ENCODE peak calls at places on chromosomes 11 and 22, in six cellular contexts. Q is mammary epithelial cell; J is heart left ventricle; D is CD4-positive, alpha-beta T cell; U is CD4-positive, CD25-positive, alpha-beta regulatory T cell; N is aorta. P is an unnamed sample. For H3K9me3, the result is how much of the 10 kb centered on the place peaks cover.

GRCh38 chr11:120219157-120219934 is 8.5 kb downstream of the OAF start:
- DNase-seq in Q (no peak), J (peak), D (no peak), N (no peak), U (no peak), P (no peak)

GRCh38 chr11:9203715-9204311 is 61.3 kb downstream of the DENND5A start:
- DNase-seq in N (no peak), D (peak), Q (no peak), J (peak), U (peak), P (no peak)

GRCh38 chr22:25453557-25453956 is 110.9 kb upstream of the GRK3 start:
- DNase-seq in Q (no peak), U (no peak), N (no peak), J (no peak), D (no peak), P (no peak)

GRCh38 chr22:26608129-26608528 is 9.7 kb downstream of the CRYBB1 start:
- DNase-seq in D (no peak), N (no peak), Q (no peak), U (no peak), J (no peak), P (no peak)

GRCh38 chr11:61075891-61076290 is 26.4 kb upstream of the CD5 start:
- DNase-seq in D (no peak), Q (peak), J (no peak), U (no peak), N (no peak), P (no peak)

GRCh38 chr11:86219291-86220193 is 25.0 kb upstream of the EED start:
- DNase-seq in J (no peak), Q (no peak), N (no peak), D (no peak), U (no peak), P (no peak)

GRCh38 chr22:42269407-42270177 is 861 bp downstream of the TCF20 start:
- DNase-seq in J (peak), D (peak), N (peak), Q (peak), U (peak), P (peak)

GRCh38 chr11:44626645-44627044 is 61.2 kb downstream of the CD82 start:
- DNase-seq in Q (no peak), J (no peak), U (no peak), N (no peak), D (no peak), P (no peak)

GRCh38 chr11:47257518-47258316 is at the start of gene NR1H3:
- DNase-seq in D (no peak), U (no peak), N (peak), Q (peak), J (peak), P (no peak)

GRCh38 chr11:102359372-102359771 is 12.4 kb downstream of the BIRC2 start:
- DNase-seq in J (no peak), N (no peak), U (no peak), D (no peak), Q (no peak), P (no peak)

GRCh38 chr11:113874920-113875413 is 405 bp downstream of the USP28 start:
- DNase-seq in N (no peak), Q (peak), J (no peak), D (no peak), U (peak), P (no peak)

GRCh38 chr11:78160557-78160956 is 21.1 kb upstream of the ALG8 start:
- DNase-seq in D (no peak), U (no peak), N (no peak), J (no peak), Q (no peak), P (no peak)

GRCh38 chr11:110301032-110301431 is 4.6 kb upstream of the RDX start:
- DNase-seq in Q (no peak), N (no peak), U (no peak), J (no peak), D (no peak), P (no peak)

GRCh38 chr11:82547163-82547560 is 186.5 kb downstream of the FAM181B start:
- DNase-seq in J (no peak), U (no peak), N (no peak), Q (no peak), D (no peak), P (no peak)

GRCh38 chr11:88398372-88399140 is 61.0 kb upstream of the CTSC start:
- DNase-seq in U (no peak), N (no peak), D (no peak), J (no peak), Q (peak), P (no peak)

GRCh38 chr11:94731921-94732601 is 36.1 kb upstream of the AMOTL1 start:
- DNase-seq in D (no peak), N (no peak), Q (peak), J (no peak), U (no peak), P (no peak)

GRCh38 chr11:73229321-73230275 is 11.5 kb downstream of the P2RY2 start:
- DNase-seq in U (no peak), J (peak), D (no peak), Q (no peak), N (peak), P (no peak)

GRCh38 chr11:33723238-33723881 is 12.9 kb downstream of the CD59 start:
- DNase-seq in D (no peak), J (peak), Q (peak), N (no peak), U (no peak), P (no peak)

GRCh38 chr11:63847363-63847762 is 8.5 kb downstream of the MARK2 start:
- DNase-seq in Q (peak), J (no peak), N (peak), U (no peak), D (no peak), P (no peak)

GRCh38 chr11:47327025-47327424 is 25.5 kb downstream of the MYBPC3 start:
- DNase-seq in J (peak), N (peak), Q (no peak), U (no peak), D (no peak), P (no peak)

GRCh38 chr11:8826145-8826786 is 84.7 kb upstream of the AKIP1 start:
- DNase-seq in U (no peak), D (no peak), Q (no peak), N (no peak), J (peak), P (no peak)

GRCh38 chr22:17727244-17727892 is 46.9 kb downstream of the BID start:
- DNase-seq in D (no peak), Q (no peak), U (no peak), J (no peak), N (no peak), P (no peak)

GRCh38 chr22:23838686-23839468 is at the start of gene DERL3:
- DNase-seq in N (peak), J (peak), Q (peak), D (peak), U (peak), P (peak)

GRCh38 chr22:36816338-36816634 is 549 bp downstream of the PVALB start:
- DNase-seq in Q (no peak), U (no peak), D (no peak), J (no peak), N (no peak), P (no peak)

GRCh38 chr11:60872124-60872951 is 5.0 kb downstream of the ZP1 start:
- DNase-seq in N (no peak), U (no peak), D (no peak), Q (no peak), J (peak), P (no peak)

GRCh38 chr11:44617671-44618461 is 52.4 kb downstream of the CD82 start:
- DNase-seq in U (no peak), D (no peak), Q (no peak), J (no peak), N (peak), P (peak)

GRCh38 chr11:85718126-85718943 is 32.3 kb upstream of the CCDC89 start:
- DNase-seq in J (no peak), N (no peak), Q (no peak), D (no peak), U (no peak), P (no peak)

GRCh38 chr22:33829549-33830280 is 90.6 kb downstream of the LARGE1 start:
- DNase-seq in D (no peak), N (no peak), U (no peak), J (no peak), Q (no peak), P (no peak)

GRCh38 chr11:107218123-107219084 is 200.1 kb upstream of the GUCY1A2 start:
- DNase-seq in D (no peak), J (no peak), U (no peak), Q (no peak), N (no peak), P (no peak)

GRCh38 chr22:33853200-33854097 is 66.8 kb downstream of the LARGE1 start:
- DNase-seq in N (peak), Q (peak), D (no peak), J (peak), U (peak), P (no peak)

GRCh38 chr11:111960916-111961315 is 23.8 kb downstream of the DIXDC1 start:
- DNase-seq in N (no peak), Q (peak), U (no peak), J (no peak), D (no peak), P (no peak)

GRCh38 chr22:49368221-49368975 is 459.3 kb downstream of the BRD1 start:
- DNase-seq in N (peak), Q (no peak), D (no peak), J (no peak), U (no peak), P (no peak)

GRCh38 chr22:49370841-49371301 is 456.8 kb downstream of the BRD1 start:
- DNase-seq in D (no peak), U (no peak), J (no peak), Q (no peak), N (peak), P (no peak)

GRCh38 chr22:49369726-49370717 is 457.7 kb downstream of the BRD1 start:
- DNase-seq in J (no peak), N (peak), U (no peak), Q (no peak), D (no peak), P (no peak)

GRCh38 chr22:49367016-49367697 is 460.5 kb downstream of the BRD1 start:
- DNase-seq in U (no peak), Q (no peak), N (peak), J (no peak), D (no peak), P (no peak)

GRCh38 chr22:49368976-49369725 is 458.5 kb downstream of the BRD1 start:
- DNase-seq in Q (no peak), U (no peak), N (peak), D (no peak), J (no peak), P (no peak)
- H3K9me3 ChIP-seq in Q (half or more), U (under half), N (under half), D (under half), J (under half), P (under half)

GRCh38 chr11:31808268-31808667 is 2.9 kb downstream of the PAX6 start:
- DNase-seq in N (no peak), J (no peak), U (no peak), Q (no peak), D (no peak), P (no peak)
- H3K9me3 ChIP-seq in N (under half), J (under half), U (under half), Q (under half), D (under half), P (under half)

GRCh38 chr11:2645779-2646118 is 54.0 kb downstream of the KCNQ1OT1 start:
- DNase-seq in Q (no peak), J (no peak), U (no peak), N (no peak), D (no peak), P (no peak)

GRCh38 chr11:2647167-2647566 is 52.6 kb downstream of the KCNQ1OT1 start:
- DNase-seq in J (no peak), N (no peak), U (no peak), Q (no peak), D (no peak), P (no peak)

GRCh38 chr11:2641623-2642022 is 58.2 kb downstream of the KCNQ1OT1 start:
- DNase-seq in N (no peak), D (no peak), U (no peak), Q (no peak), J (no peak), P (no peak)

GRCh38 chr11:2644844-2645778 is 54.7 kb downstream of the KCNQ1OT1 start:
- DNase-seq in D (no peak), N (no peak), Q (no peak), U (no peak), J (no peak), P (no peak)

DNA sequence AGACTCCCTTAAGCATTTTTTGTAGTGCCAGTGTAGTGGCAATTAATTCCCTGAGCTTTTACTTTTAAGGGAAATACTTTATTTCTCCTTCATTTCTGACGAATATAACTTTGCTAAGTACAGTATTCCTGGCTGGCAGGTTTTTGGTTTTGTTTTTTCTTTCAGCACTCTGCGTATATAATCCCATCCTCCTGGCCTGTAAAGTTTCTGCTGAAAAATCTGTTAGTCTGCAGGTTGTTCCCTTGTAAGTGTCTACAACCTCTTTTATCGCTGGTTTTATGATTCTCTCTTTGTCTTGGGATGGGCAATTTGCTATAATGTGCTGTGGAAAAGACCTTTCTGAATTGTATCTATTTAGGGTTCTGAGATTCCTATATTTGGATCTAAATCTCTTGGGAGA is 56.0 kb downstream of the KCNQ1OT1 start:
- DNase-seq in D (no peak), U (no peak), J (no peak), Q (no peak), N (no peak), P (no peak)
- H3K9me3 ChIP-seq in D (half or more), U (under half), J (half or more), Q (under half), N (under half), P (under half)

GRCh38 chr11:100484948-100485347 is 202.1 kb upstream of the ARHGAP42 start:
- DNase-seq in N (no peak), U (no peak), D (no peak), J (no peak), Q (peak), P (no peak)
- H3K9me3 ChIP-seq in N (under half), U (under half), D (under half), J (under half), Q (under half), P (under half)

DNA sequence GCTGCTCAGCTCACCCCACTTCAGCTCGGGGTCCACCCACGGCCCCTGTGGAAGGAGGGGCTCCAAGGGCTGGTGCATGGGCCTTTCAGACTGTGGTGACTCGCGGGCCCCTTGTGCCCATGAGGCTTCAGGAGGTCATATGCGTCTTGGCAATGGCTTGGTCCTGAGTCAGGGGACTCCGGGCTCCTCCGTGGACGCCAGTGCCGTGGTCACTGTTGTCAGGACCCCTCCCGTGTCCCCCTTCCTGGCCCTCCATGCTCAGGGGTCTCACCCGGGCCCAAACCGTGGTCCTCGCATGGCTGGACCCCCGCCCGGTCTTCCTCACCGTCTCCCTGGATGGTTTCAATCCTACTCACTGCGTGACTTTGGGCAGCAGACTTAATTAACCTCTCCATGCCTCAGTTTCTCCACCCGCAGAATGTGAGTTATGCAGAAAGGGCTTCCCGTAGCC is 436.4 kb downstream of the TBC1D22A start:
- DNase-seq in J (no peak), U (no peak), N (peak), D (no peak), Q (no peak), P (no peak)
- H3K9me3 ChIP-seq in J (under half), U (under half), N (under half), D (under half), Q (under half), P (under half)

GRCh38 chr22:10780281-10780680 is 4747.7 kb upstream of the OR11H1 start:
- DNase-seq in U (no peak), Q (no peak), N (peak), D (no peak), J (no peak), P (no peak)

GRCh38 chr22:10781571-10782403 is 4746.2 kb upstream of the OR11H1 start:
- DNase-seq in D (no peak), Q (no peak), U (no peak), N (peak), J (no peak), P (no peak)

GRCh38 chr22:10778296-10778814 is 4749.6 kb upstream of the OR11H1 start:
- DNase-seq in N (no peak), J (no peak), U (no peak), Q (no peak), D (no peak), P (no peak)
- H3K9me3 ChIP-seq in N (under half), J (under half), U (under half), Q (under half), D (half or more), P (under half)

DNA sequence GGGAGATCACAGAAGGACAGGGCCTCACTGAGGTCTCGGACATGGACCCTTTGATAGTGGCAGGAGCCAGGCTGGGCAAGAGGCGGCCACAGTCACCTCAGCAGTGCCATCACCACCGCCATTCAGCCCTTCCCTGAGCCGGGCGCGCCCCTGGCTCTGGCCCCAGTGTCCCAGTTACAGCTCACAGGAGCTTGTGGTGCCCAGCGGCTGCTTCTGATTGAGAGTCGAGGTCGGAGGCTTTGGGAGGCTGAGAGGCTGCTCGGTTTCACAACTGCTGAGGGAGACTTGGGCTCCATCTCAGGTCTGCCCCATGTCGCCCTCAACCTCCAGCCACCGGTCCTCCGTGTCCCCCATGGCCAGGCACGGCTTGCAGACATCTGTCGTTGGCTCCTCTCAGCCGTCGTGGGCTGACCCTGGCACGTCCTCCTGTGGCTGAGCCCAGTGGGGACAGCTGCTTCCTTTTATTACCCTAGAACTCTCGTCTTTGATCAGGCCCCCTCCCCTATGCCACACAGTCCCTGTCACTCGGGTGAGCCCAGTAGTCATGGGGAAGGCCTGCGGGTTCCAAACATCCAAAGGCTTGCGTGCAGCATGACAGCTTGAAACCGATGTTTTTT is 28.5 kb upstream of the PPP6R3 start:
- DNase-seq in J (no peak), U (no peak), D (no peak), N (no peak), Q (no peak), P (no peak)
- H3K9me3 ChIP-seq in J (under half), U (under half), D (under half), N (under half), Q (under half), P (under half)

DNA sequence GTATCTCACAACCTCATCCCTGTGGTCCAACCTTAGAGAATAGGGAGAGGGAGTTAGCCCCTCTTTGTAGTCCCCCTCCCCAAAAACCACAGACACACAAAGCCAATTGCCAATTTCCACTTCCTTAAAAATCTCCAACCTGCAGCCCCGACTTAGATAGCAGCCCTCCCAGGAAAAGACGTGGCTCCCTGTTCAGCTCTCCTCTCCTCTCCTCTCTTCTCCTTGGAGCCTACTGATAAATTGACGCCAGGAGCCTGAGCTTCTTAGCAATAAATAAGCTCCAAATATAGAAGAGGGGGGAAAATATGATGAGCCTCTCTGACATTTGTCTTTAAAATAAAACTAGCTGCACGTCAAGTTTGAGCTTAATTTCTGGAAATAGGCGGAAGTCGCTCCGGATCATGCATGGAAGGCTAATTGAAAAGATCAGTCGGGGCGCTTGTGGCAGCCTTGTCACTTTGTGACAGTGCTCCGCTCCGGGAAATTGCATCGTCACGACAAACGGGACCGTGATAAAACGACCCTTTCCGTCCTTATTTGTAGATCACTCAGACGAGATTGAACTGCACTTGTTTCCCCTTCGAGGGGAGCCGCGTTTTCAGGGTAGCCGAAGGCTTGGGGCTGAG is 7.2 kb downstream of the PAX6 start:
- DNase-seq in N (peak), D (no peak), U (no peak), Q (no peak), J (no peak), P (no peak)
- H3K9me3 ChIP-seq in N (under half), D (under half), U (under half), Q (under half), J (under half), P (under half)

GRCh38 chr11:50164050-50164449 is 131.4 kb downstream of the OR4C45 start:
- DNase-seq in D (no peak), Q (no peak), J (no peak), U (no peak), N (no peak), P (no peak)
- H3K9me3 ChIP-seq in D (under half), Q (under half), J (under half), U (under half), N (under half), P (under half)

DNA sequence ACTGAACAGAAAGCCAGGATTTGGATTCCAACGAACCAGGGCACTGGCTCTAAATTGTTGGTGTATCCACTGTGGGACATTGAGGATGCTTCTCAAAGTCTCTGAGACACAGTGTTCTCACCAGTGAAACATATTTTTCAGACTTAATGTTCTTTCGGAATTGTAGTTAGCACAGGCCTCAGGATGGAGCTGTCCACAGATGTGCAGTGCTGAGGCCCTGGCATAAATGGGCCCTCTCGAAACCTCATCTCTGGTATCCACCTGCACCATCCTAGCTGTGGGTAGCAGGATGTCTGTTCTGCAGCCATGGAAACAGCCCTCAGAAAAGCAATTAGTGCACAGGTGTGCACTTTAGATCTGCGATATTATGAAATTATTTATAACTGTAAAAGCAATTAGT is 656.8 kb downstream of the TBC1D22A start:
- DNase-seq in J (no peak), U (no peak), N (no peak), Q (no peak), D (no peak), P (no peak)
- H3K9me3 ChIP-seq in J (under half), U (under half), N (under half), Q (under half), D (under half), P (under half)